ENCODE peak calls at places on chromosome 16, in seven cellular contexts. One of them, this sample, is unnamed.

GRCh38 chr16:24698314-24698713 is 31.1 kb upstream of the TNRC6A start:
- DNase-seq in AG08395: no peak
- DNase-seq in posterior vena cava: no peak
- DNase-seq in KG1: no peak
- DNase-seq in esophagus muscularis mucosa: no peak
- DNase-seq in astrocyte of the spinal cord: no peak
- DNase-seq in fibroblast of lung: no peak
- DNase-seq in this sample: no peak

GRCh38 chr16:14669776-14670175 is 24.3 kb downstream of the PLA2G10 start:
- DNase-seq in astrocyte of the spinal cord: no peak
- DNase-seq in fibroblast of lung: no peak
- DNase-seq in KG1: no peak
- DNase-seq in esophagus muscularis mucosa: no peak
- DNase-seq in AG08395: no peak
- DNase-seq in posterior vena cava: peak; percentile 61
- DNase-seq in this sample: peak; percentile 93

GRCh38 chr16:88274847-88275246 is 107.9 kb upstream of the ZNF469 start:
- DNase-seq in posterior vena cava: peak; percentile 73
- DNase-seq in KG1: no peak
- DNase-seq in fibroblast of lung: peak; percentile 41
- DNase-seq in astrocyte of the spinal cord: no peak
- DNase-seq in AG08395: no peak
- DNase-seq in esophagus muscularis mucosa: no peak
- DNase-seq in this sample: no peak

GRCh38 chr16:50507397-50507796 is 40.8 kb upstream of the NKD1 start:
- DNase-seq in KG1: no peak
- DNase-seq in esophagus muscularis mucosa: peak; percentile 37
- DNase-seq in fibroblast of lung: no peak
- DNase-seq in AG08395: no peak
- DNase-seq in astrocyte of the spinal cord: no peak
- DNase-seq in posterior vena cava: no peak
- DNase-seq in this sample: no peak

GRCh38 chr16:17556276-17557052 is 85.7 kb upstream of the XYLT1 start:
- DNase-seq in fibroblast of lung: peak; percentile 63
- DNase-seq in astrocyte of the spinal cord: peak; percentile 43
- DNase-seq in AG08395: peak; percentile 52
- DNase-seq in posterior vena cava: no peak
- DNase-seq in esophagus muscularis mucosa: no peak
- DNase-seq in KG1: no peak
- DNase-seq in this sample: no peak

GRCh38 chr16:88007321-88007731 is 56.1 kb downstream of the BANP start:
- DNase-seq in astrocyte of the spinal cord: no peak
- DNase-seq in fibroblast of lung: no peak
- DNase-seq in posterior vena cava: peak; percentile 54
- DNase-seq in esophagus muscularis mucosa: no peak
- DNase-seq in KG1: no peak
- DNase-seq in AG08395: no peak
- DNase-seq in this sample: no peak

GRCh38 chr16:31529398-31530312 is 2.0 kb downstream of the AHSP start:
- DNase-seq in posterior vena cava: no peak
- DNase-seq in esophagus muscularis mucosa: no peak
- DNase-seq in fibroblast of lung: no peak
- DNase-seq in astrocyte of the spinal cord: no peak
- DNase-seq in AG08395: no peak
- DNase-seq in KG1: no peak
- DNase-seq in this sample: no peak

GRCh38 chr16:82055728-82056549 is 20.9 kb downstream of the HSD17B2 start:
- DNase-seq in posterior vena cava: no peak
- DNase-seq in astrocyte of the spinal cord: no peak
- DNase-seq in fibroblast of lung: no peak
- DNase-seq in AG08395: no peak
- DNase-seq in KG1: no peak
- DNase-seq in esophagus muscularis mucosa: no peak
- DNase-seq in this sample: no peak

GRCh38 chr16:20911361-20911760 is 10.8 kb downstream of the LYRM1 start:
- DNase-seq in astrocyte of the spinal cord: no peak
- DNase-seq in esophagus muscularis mucosa: no peak
- DNase-seq in KG1: no peak
- DNase-seq in posterior vena cava: no peak
- DNase-seq in fibroblast of lung: peak; percentile 76
- DNase-seq in AG08395: no peak
- DNase-seq in this sample: no peak

GRCh38 chr16:10981697-10982216 is 37.4 kb downstream of the CLEC16A start:
- DNase-seq in posterior vena cava: no peak
- DNase-seq in fibroblast of lung: no peak
- DNase-seq in KG1: no peak
- DNase-seq in astrocyte of the spinal cord: no peak
- DNase-seq in esophagus muscularis mucosa: no peak
- DNase-seq in AG08395: no peak
- DNase-seq in this sample: no peak

GRCh38 chr16:10225653-10226052 is 43.4 kb upstream of the GRIN2A start:
- DNase-seq in astrocyte of the spinal cord: no peak
- DNase-seq in KG1: no peak
- DNase-seq in esophagus muscularis mucosa: no peak
- DNase-seq in AG08395: no peak
- DNase-seq in fibroblast of lung: no peak
- DNase-seq in posterior vena cava: no peak
- DNase-seq in this sample: no peak

GRCh38 chr16:84737658-84738057 is 37.9 kb downstream of the USP10 start:
- DNase-seq in esophagus muscularis mucosa: no peak
- DNase-seq in KG1: no peak
- DNase-seq in AG08395: no peak
- DNase-seq in fibroblast of lung: no peak
- DNase-seq in astrocyte of the spinal cord: no peak
- DNase-seq in posterior vena cava: no peak
- DNase-seq in this sample: no peak

This sample was measured in mucosa of gallbladder.